ENCODE peak calls at places on chromosomes 3 and 15, in nine cellular contexts. One of them, this sample, is unnamed.

GRCh38 chr3:102200126-102200525 is 234.7 kb upstream of the ZPLD1 start:
- DNase-seq in B cell: no peak
- DNase-seq in ELF-1: no peak
- DNase-seq in left lobe of liver: no peak
- DNase-seq in right lobe of liver: no peak
- DNase-seq in T-helper 9 cell: no peak
- DNase-seq in NCI-H2081: no peak
- DNase-seq in fibroblast of gingiva: no peak
- DNase-seq in body of pancreas: no peak
- DNase-seq in this sample: no peak

GRCh38 chr3:177802151-177802900 is 605.0 kb upstream of the TBL1XR1 start:
- DNase-seq in T-helper 9 cell: no peak
- DNase-seq in left lobe of liver: no peak
- DNase-seq in body of pancreas: no peak
- DNase-seq in right lobe of liver: no peak
- DNase-seq in ELF-1: no peak
- DNase-seq in fibroblast of gingiva: peak; percentile 91
- DNase-seq in B cell: no peak
- DNase-seq in NCI-H2081: peak; percentile 51
- DNase-seq in this sample: no peak

GRCh38 chr15:80830677-80831076 is 51.5 kb downstream of the CEMIP start:
- DNase-seq in B cell: no peak
- DNase-seq in T-helper 9 cell: no peak
- DNase-seq in right lobe of liver: no peak
- DNase-seq in fibroblast of gingiva: no peak
- DNase-seq in NCI-H2081: no peak
- DNase-seq in body of pancreas: no peak
- DNase-seq in left lobe of liver: no peak
- DNase-seq in ELF-1: no peak
- DNase-seq in this sample: no peak

GRCh38 chr3:44992555-44993470 is 16.8 kb downstream of the EXOSC7 start:
- DNase-seq in right lobe of liver: no peak
- DNase-seq in T-helper 9 cell: no peak
- DNase-seq in B cell: no peak
- DNase-seq in ELF-1: peak; percentile 48
- DNase-seq in NCI-H2081: no peak
- DNase-seq in fibroblast of gingiva: no peak
- DNase-seq in body of pancreas: no peak
- DNase-seq in left lobe of liver: no peak
- DNase-seq in this sample: no peak

GRCh38 chr3:47645551-47645950 is 66.9 kb upstream of the CSPG5 start:
- DNase-seq in NCI-H2081: no peak
- DNase-seq in body of pancreas: no peak
- DNase-seq in T-helper 9 cell: no peak
- DNase-seq in right lobe of liver: no peak
- DNase-seq in left lobe of liver: no peak
- DNase-seq in ELF-1: no peak
- DNase-seq in fibroblast of gingiva: no peak
- DNase-seq in B cell: no peak
- DNase-seq in this sample: no peak

GRCh38 chr3:114393367-114394072 is 99.7 kb downstream of the TIGIT start:
- DNase-seq in NCI-H2081: peak; percentile 37
- DNase-seq in B cell: no peak
- DNase-seq in T-helper 9 cell: no peak
- DNase-seq in body of pancreas: no peak
- DNase-seq in right lobe of liver: no peak
- DNase-seq in fibroblast of gingiva: peak; percentile 62
- DNase-seq in left lobe of liver: no peak
- DNase-seq in ELF-1: no peak
- DNase-seq in this sample: no peak

GRCh38 chr3:68088216-68088615 is 433.8 kb upstream of the SUCLG2 start:
- DNase-seq in ELF-1: no peak
- DNase-seq in fibroblast of gingiva: no peak
- DNase-seq in right lobe of liver: no peak
- DNase-seq in NCI-H2081: no peak
- DNase-seq in B cell: no peak
- DNase-seq in body of pancreas: peak; percentile 46
- DNase-seq in left lobe of liver: no peak
- DNase-seq in T-helper 9 cell: peak; percentile 42
- DNase-seq in this sample: no peak

GRCh38 chr3:59006791-59007517 is 42.9 kb downstream of the CFAP20DC start:
- DNase-seq in B cell: no peak
- DNase-seq in right lobe of liver: no peak
- DNase-seq in fibroblast of gingiva: peak; percentile 33
- DNase-seq in left lobe of liver: no peak
- DNase-seq in body of pancreas: peak; percentile 70
- DNase-seq in ELF-1: peak; percentile 15
- DNase-seq in T-helper 9 cell: no peak
- DNase-seq in NCI-H2081: no peak
- DNase-seq in this sample: no peak

GRCh38 chr3:126151562-126152302 is 28.7 kb downstream of the ALDH1L1 start:
- DNase-seq in fibroblast of gingiva: no peak
- DNase-seq in body of pancreas: no peak
- DNase-seq in T-helper 9 cell: no peak
- DNase-seq in NCI-H2081: no peak
- DNase-seq in B cell: no peak
- DNase-seq in left lobe of liver: peak; percentile 37
- DNase-seq in right lobe of liver: no peak
- DNase-seq in ELF-1: peak; percentile 15
- DNase-seq in this sample: no peak

GRCh38 chr3:52851348-52851747 is 16.5 kb upstream of the MUSTN1 start:
- DNase-seq in T-helper 9 cell: no peak
- DNase-seq in body of pancreas: peak; percentile 44
- DNase-seq in B cell: no peak
- DNase-seq in fibroblast of gingiva: peak; percentile 49
- DNase-seq in left lobe of liver: no peak
- DNase-seq in right lobe of liver: peak; percentile 67
- DNase-seq in ELF-1: peak; percentile 93
- DNase-seq in NCI-H2081: peak; percentile 39
- DNase-seq in this sample: no peak

GRCh38 chr3:120678331-120678845 is 3.7 kb downstream of the HGD start:
- DNase-seq in B cell: no peak
- DNase-seq in body of pancreas: peak; percentile 93
- DNase-seq in T-helper 9 cell: no peak
- DNase-seq in NCI-H2081: no peak
- DNase-seq in left lobe of liver: peak; percentile 84
- DNase-seq in right lobe of liver: peak; percentile 34
- DNase-seq in fibroblast of gingiva: peak; percentile 84
- DNase-seq in ELF-1: peak; percentile 40
- DNase-seq in this sample: no peak

GRCh38 chr3:165148901-165149441 is 47.2 kb downstream of the SLITRK3 start:
- DNase-seq in right lobe of liver: no peak
- DNase-seq in B cell: no peak
- DNase-seq in T-helper 9 cell: no peak
- DNase-seq in NCI-H2081: no peak
- DNase-seq in body of pancreas: no peak
- DNase-seq in fibroblast of gingiva: no peak
- DNase-seq in ELF-1: no peak
- DNase-seq in left lobe of liver: no peak
- DNase-seq in this sample: no peak

GRCh38 chr3:40317061-40317676 is 7.7 kb downstream of the EIF1B start:
- DNase-seq in T-helper 9 cell: peak; percentile 10
- DNase-seq in ELF-1: peak; percentile 62
- DNase-seq in fibroblast of gingiva: peak; percentile 56
- DNase-seq in B cell: peak; percentile 68
- DNase-seq in left lobe of liver: no peak
- DNase-seq in right lobe of liver: no peak
- DNase-seq in body of pancreas: peak; percentile 69
- DNase-seq in NCI-H2081: peak; percentile 58
- DNase-seq in this sample: no peak

This sample was measured in omental fat pad.